ENCODE peak calls at places on chromosomes 5 and 9, in eight cellular contexts. W is IMR-90, I is tibial artery, J is adrenal gland, Y is mucosa of descending colon, N is H9, S is Peyer's patch, T is keratinocyte. F is an unnamed sample. For H3K9me3 and H3K4me1, the result is how much of the 10 kb centered on the place peaks cover.

GRCh38 chr5:137342764-137343163 is 156.4 kb downstream of the SPOCK1 start:
- DNase-seq in N (no peak), S (no peak), J (no peak), T (no peak), W (no peak), Y (no peak), I (no peak), F (no peak)

GRCh38 chr5:76273491-76273890 is 129.6 kb upstream of the IQGAP2 start:
- DNase-seq in I (no peak), N (no peak), W (no peak), T (no peak), Y (peak), J (peak), S (peak), F (no peak)

GRCh38 chr9:38032266-38032830 is 36.7 kb downstream of the SHB start:
- DNase-seq in J (no peak), W (no peak), I (no peak), N (no peak), Y (peak), S (peak), T (no peak), F (no peak)

GRCh38 chr9:16197578-16198370 is 644.9 kb downstream of the CCDC171 start:
- DNase-seq in Y (no peak), T (no peak), S (no peak), J (no peak), N (no peak), W (peak), I (no peak), F (peak)

GRCh38 chr5:137101544-137101943 is 397.6 kb downstream of the SPOCK1 start:
- DNase-seq in S (no peak), I (no peak), Y (no peak), J (no peak), W (peak), N (no peak), T (no peak), F (no peak)

GRCh38 chr9:117720987-117721386 is 16.8 kb downstream of the TLR4 start:
- DNase-seq in T (no peak), N (no peak), Y (no peak), I (no peak), W (no peak), S (no peak), J (no peak), F (no peak)

GRCh38 chr5:104421431-104421830 is 858.8 kb upstream of the NUDT12 start:
- DNase-seq in T (no peak), J (no peak), S (no peak), Y (no peak), N (no peak), W (no peak), I (no peak), F (no peak)

GRCh38 chr5:160269017-160269416 is 39.7 kb downstream of the FABP6 start:
- DNase-seq in I (peak), T (no peak), W (peak), Y (peak), J (peak), S (peak), N (no peak), F (peak)

GRCh38 chr5:11046160-11046559 is 285.1 kb upstream of the DAP start:
- DNase-seq in N (peak), W (peak), T (no peak), S (no peak), I (no peak), J (no peak), Y (no peak), F (no peak)

GRCh38 chr5:154394328-154394727 is 51.5 kb upstream of the SAP30L start:
- DNase-seq in T (no peak), I (no peak), Y (peak), N (no peak), J (no peak), S (peak), W (no peak), F (no peak)

GRCh38 chr5:321726-322251 is 275 bp downstream of the AHRR start:
- DNase-seq in I (no peak), N (no peak), T (no peak), Y (no peak), W (no peak), S (no peak), J (no peak), F (no peak)

GRCh38 chr9:9352877-9353481 is 1259.8 kb downstream of the PTPRD start:
- DNase-seq in Y (peak), I (no peak), W (no peak), J (peak), T (no peak), N (no peak), S (no peak), F (peak)

GRCh38 chr5:132190161-132190817 is 37.4 kb downstream of the P4HA2 start:
- DNase-seq in Y (peak), J (no peak), W (peak), N (peak), S (no peak), I (no peak), T (no peak), F (peak)

GRCh38 chr9:16106211-16106610 is 553.4 kb downstream of the CCDC171 start:
- DNase-seq in Y (no peak), N (no peak), W (no peak), J (no peak), T (no peak), S (no peak), I (no peak), F (no peak)

GRCh38 chr5:163437309-163438182 is at the start of gene CCNG1:
- DNase-seq in I (peak), N (peak), Y (peak), W (peak), S (peak), T (peak), J (peak), F (peak)

GRCh38 chr5:76682395-76682794 is 33.5 kb upstream of the F2R start:
- DNase-seq in N (no peak), W (peak), J (no peak), Y (no peak), I (no peak), T (no peak), S (no peak), F (no peak)

GRCh38 chr9:85402541-85402940 is 339.2 kb downstream of the AGTPBP1 start:
- DNase-seq in Y (no peak), W (no peak), I (no peak), T (no peak), S (no peak), J (no peak), N (no peak), F (no peak)

GRCh38 chr5:125484272-125485002 is 738.0 kb upstream of the ZNF608 start:
- DNase-seq in S (peak), I (peak), W (peak), T (peak), Y (peak), J (peak), N (no peak), F (peak)

GRCh38 chr5:132315529-132316067 is 21.4 kb downstream of the SLC22A4 start:
- DNase-seq in S (no peak), I (no peak), Y (no peak), J (no peak), T (no peak), W (no peak), N (no peak), F (peak)

GRCh38 chr5:43874772-43875171 is 271.8 kb downstream of the NNT start:
- DNase-seq in N (no peak), J (no peak), T (no peak), I (no peak), Y (no peak), S (no peak), W (peak), F (no peak)

GRCh38 chr5:72228957-72229356 is 91.1 kb downstream of the MRPS27 start:
- DNase-seq in J (no peak), W (no peak), Y (no peak), N (no peak), I (no peak), T (no peak), S (no peak), F (no peak)

GRCh38 chr5:132064140-132064539 is 3.7 kb downstream of the IL3 start:
- DNase-seq in N (no peak), Y (no peak), T (no peak), W (no peak), J (no peak), I (peak), S (peak), F (no peak)

GRCh38 chr9:128191406-128192046 is at the start of gene CIZ1:
- DNase-seq in T (no peak), I (peak), S (peak), J (peak), W (peak), N (peak), Y (peak), F (peak)

GRCh38 chr5:137119321-137119720 is 379.8 kb downstream of the SPOCK1 start:
- DNase-seq in J (no peak), S (no peak), W (no peak), Y (no peak), I (no peak), T (no peak), N (no peak), F (no peak)

GRCh38 chr9:17013010-17013409 is 121.8 kb upstream of the CNTLN start:
- DNase-seq in N (no peak), J (no peak), S (no peak), I (no peak), T (peak), W (no peak), Y (no peak), F (no peak)

GRCh38 chr5:59473611-59474010 is 419.9 kb downstream of the PDE4D start:
- DNase-seq in T (no peak), W (no peak), N (no peak), I (no peak), Y (no peak), S (no peak), J (no peak), F (no peak)

GRCh38 chr5:96662725-96663513 is 743 bp downstream of the CAST start:
- DNase-seq in W (peak), T (no peak), N (peak), J (peak), I (peak), S (peak), Y (peak), F (peak)

GRCh38 chr5:135138116-135138850 is 104.3 kb upstream of the PITX1 start:
- DNase-seq in S (no peak), Y (no peak), J (no peak), I (no peak), N (no peak), W (peak), T (no peak), F (no peak)

GRCh38 chr9:101414839-101415238 is 16.2 kb downstream of the ZNF189 start:
- DNase-seq in T (no peak), I (no peak), N (no peak), W (no peak), Y (no peak), J (no peak), S (no peak), F (no peak)
- H3K9me3 ChIP-seq in T (under half), I (half or more), N (under half), W (under half), Y (half or more), J (under half), S (under half), F (under half)

DNA sequence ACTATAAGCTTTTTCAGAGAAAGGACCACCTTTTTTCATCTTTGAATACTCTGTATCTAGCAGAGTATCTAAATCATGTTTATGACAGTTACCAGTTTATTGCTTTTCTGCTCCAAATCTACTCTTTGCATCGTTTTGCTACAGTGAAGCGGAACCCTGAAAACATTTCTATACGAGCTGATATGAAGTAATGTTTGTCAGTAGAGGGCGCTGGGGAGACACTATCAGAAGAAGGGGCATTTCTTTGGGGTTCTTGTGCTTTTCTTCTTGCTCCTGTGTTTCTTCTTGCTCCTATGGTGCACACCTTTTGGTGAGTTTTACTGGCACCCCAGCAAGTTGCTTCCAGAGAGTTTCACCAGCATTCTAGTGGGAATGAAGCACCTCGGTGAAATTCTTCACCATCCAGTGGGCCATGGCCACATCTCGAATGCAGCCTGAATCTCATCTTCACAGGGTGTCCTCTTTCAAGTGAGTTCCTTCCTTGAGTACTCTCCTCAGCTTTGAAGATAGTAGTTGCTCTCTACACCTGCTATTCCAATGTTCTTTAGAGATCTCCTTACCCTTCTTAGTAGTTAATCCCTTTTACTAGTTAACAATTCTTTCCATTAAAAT is 98.4 kb downstream of the FGF1 start:
- DNase-seq in S (no peak), T (no peak), I (no peak), N (peak), Y (peak), W (peak), J (peak), F (peak)
- TF ChIP-seq CTCF in S (no peak), T (peak), I (peak), N (peak), Y (no peak), W (peak), J (no peak), F (peak)

GRCh38 chr5:149177339-149177843 is 36.1 kb downstream of the ABLIM3 start:
- DNase-seq in T (no peak), W (no peak), J (no peak), I (no peak), N (no peak), Y (no peak), S (no peak), F (no peak)
- H3K4me1 ChIP-seq in T (under half), W (under half), J (under half), I (under half), N (under half), Y (under half), S (under half), F (under half)

GRCh38 chr5:33105521-33105941 is 335.2 kb upstream of the TARS1 start:
- DNase-seq in Y (no peak), J (no peak), S (no peak), T (no peak), N (no peak), I (no peak), W (peak), F (no peak)

DNA sequence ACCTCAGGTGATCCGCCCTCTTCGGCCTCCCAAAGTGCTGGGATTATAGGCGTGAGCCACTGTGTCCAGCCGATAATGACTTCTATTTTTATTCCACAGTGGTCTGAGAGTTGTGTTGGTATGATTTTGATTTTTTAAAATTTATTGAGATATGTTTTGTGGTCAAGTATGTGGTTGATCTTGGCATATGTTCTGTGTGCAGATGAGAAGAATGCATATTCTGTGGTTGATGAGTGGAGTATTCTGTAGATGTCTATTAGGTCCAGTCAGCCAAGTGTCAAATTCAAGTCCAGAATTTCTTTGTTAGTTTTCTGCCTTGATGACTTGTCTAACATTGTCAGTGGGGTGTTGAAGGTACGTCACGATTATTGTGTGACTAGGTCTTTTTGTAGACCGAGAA is 338.2 kb upstream of the TARS1 start:
- DNase-seq in W (peak), I (no peak), N (no peak), Y (no peak), S (no peak), T (no peak), J (no peak), F (no peak)
- H3K9me3 ChIP-seq in W (under half), I (under half), N (under half), Y (under half), S (under half), T (under half), J (under half), F (under half)

DNA sequence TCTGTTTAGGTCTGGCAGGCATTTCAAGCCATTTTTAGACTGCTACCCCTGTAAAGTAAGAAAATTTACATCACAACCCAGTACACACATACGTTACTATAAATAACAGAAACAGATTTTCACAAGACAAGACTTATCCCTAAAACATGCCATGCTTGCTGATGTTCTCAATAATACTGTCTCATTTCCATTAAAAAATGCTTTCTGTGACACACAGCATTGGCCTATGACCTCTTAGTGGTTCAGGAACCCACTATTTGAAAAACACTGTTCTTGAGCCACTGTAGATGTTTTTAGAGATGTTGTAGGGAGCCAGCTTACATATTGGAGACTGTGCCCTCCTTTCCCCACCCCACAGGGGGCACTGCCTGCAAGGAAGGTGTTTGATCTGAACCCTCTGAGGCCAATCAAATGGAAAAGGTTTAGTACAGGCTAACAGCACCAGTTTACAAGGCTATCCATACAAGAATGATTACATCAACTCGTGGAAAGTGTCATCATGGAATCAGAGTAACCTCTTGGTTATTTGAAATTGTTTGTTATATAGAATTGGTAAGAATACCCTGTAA is 30.8 kb downstream of the ZSWIM6 start:
- DNase-seq in T (no peak), S (no peak), J (no peak), W (peak), I (no peak), N (peak), Y (no peak), F (peak)
- TF ChIP-seq CTCF in T (peak), S (no peak), J (no peak), W (peak), I (no peak), N (peak), Y (no peak), F (peak)

GRCh38 chr9:89434636-89435314 is 63.1 kb downstream of the SEMA4D start:
- DNase-seq in J (no peak), T (no peak), S (no peak), W (no peak), N (no peak), Y (no peak), I (no peak), F (no peak)
- H3K4me1 ChIP-seq in J (under half), T (under half), S (half or more), W (under half), N (under half), Y (half or more), I (under half), F (under half)

GRCh38 chr5:4038994-4039393 is 443.4 kb downstream of the IRX1 start:
- DNase-seq in Y (no peak), I (no peak), S (no peak), J (no peak), W (no peak), T (no peak), N (no peak), F (no peak)
- H3K9me3 ChIP-seq in Y (under half), I (under half), S (under half), J (under half), W (under half), T (under half), N (under half), F (under half)

DNA sequence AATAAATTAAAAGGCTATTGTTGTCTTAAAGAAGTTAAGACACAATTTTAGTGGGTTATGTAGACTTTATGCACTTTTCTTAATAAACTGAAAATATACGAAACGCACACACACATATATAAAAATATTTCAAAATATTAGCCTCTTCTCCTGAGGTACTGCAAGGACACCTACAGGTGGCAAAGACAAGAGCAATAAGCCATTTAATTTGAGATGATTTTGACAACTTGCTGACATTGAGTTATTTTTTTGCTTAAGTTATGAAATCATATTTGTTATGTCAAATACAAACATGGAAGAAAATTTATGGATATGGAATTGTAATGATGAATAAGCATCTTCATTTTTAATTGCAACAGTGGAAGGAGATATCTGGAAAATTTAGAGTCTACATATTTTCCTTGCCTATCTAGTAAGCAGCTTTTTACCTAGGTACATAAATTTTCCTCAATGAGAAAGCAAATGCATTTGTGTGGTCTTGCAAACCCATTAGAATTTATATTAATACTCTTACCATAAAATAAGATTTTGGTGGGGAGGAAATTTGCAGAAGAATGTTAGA is 301.6 kb downstream of the ISL1 start:
- DNase-seq in Y (no peak), N (no peak), T (no peak), I (no peak), J (no peak), W (no peak), S (no peak), F (no peak)
- TF ChIP-seq CTCF in Y (no peak), N (peak), T (no peak), I (no peak), J (no peak), W (no peak), S (no peak), F (peak)

DNA sequence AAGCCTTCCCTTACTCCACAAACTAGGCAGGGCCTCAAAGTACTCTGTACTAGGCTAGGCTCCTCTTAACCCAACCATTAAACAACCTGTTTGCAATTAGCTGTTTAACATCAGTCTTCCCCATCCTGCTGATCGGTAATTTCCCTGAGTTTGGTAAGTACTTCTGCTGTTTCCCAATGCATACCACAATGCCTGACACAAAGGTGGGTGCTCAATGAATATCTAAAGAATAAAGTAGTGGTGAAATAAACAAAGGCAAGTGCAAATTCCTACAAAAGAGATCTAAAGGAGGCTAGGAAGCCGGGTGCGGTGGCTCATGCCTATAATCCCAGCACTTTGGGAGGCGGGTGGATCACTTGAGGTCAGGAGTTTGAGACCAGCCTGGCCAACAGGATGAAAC is 25.0 kb downstream of the FBXW2 start:
- DNase-seq in T (no peak), N (peak), S (no peak), I (no peak), W (no peak), J (no peak), Y (no peak), F (no peak)
- H3K4me1 ChIP-seq in T (under half), N (under half), S (under half), I (under half), W (under half), J (under half), Y (under half), F (under half)